ENCODE peak calls at places on chromosome 10, in seven cellular contexts. F, N, V, L, Z, B and A are unnamed samples.

GRCh38 chr10:96377816-96378294 is 19.1 kb upstream of the OPALIN start:
- DNase-seq in Z (no peak), L (no peak), F (no peak), B (no peak), V (no peak), N (no peak), A (no peak)

GRCh38 chr10:110426294-110427153 is 71.2 kb upstream of the DUSP5 start:
- DNase-seq in L (no peak), B (no peak), N (no peak), V (no peak), F (no peak), Z (peak; percentile 99), A (peak; percentile 77)

GRCh38 chr10:49272251-49273081 is 26.5 kb upstream of the C10orf71 start:
- DNase-seq in V (no peak), Z (no peak), F (peak; percentile 18), B (no peak), N (no peak), L (no peak), A (peak; percentile 26)

GRCh38 chr10:101453791-101454718 is 100.1 kb downstream of the BTRC start:
- DNase-seq in Z (no peak), V (peak; percentile 16), F (no peak), N (no peak), L (no peak), B (no peak), A (no peak)

GRCh38 chr10:23558361-23558799 is 119.5 kb downstream of the OTUD1 start:
- DNase-seq in L (no peak), V (peak; percentile 25), F (no peak), B (no peak), Z (no peak), N (peak; percentile 11), A (peak; percentile 14)

GRCh38 chr10:10819206-10819856 is 198.3 kb upstream of the CELF2 start:
- DNase-seq in L (peak; percentile 34), Z (no peak), F (no peak), N (no peak), V (no peak), B (peak; percentile 37), A (no peak)

GRCh38 chr10:97422921-97423420 is 3.0 kb upstream of the PGAM1 start:
- DNase-seq in L (no peak), F (no peak), N (peak; percentile 44), Z (no peak), V (peak; percentile 66), B (no peak), A (peak; percentile 91)

GRCh38 chr10:63627881-63628296 is 106.7 kb downstream of the REEP3 start:
- DNase-seq in B (peak; percentile 82), V (peak; percentile 64), F (no peak), N (no peak), Z (no peak), L (no peak), A (no peak)

GRCh38 chr10:79146611-79147130 is 77.9 kb downstream of the ZMIZ1 start:
- DNase-seq in V (no peak), B (no peak), N (no peak), F (no peak), Z (peak; percentile 83), L (no peak), A (peak; percentile 51)

GRCh38 chr10:5413012-5413938 is 918 bp downstream of the NET1 start:
- DNase-seq in F (peak; percentile 5), B (peak; percentile 65), Z (peak; percentile 41), L (peak; percentile 47), V (peak; percentile 20), N (peak; percentile 58), A (peak; percentile 60)

GRCh38 chr10:34589275-34589674 is 225.8 kb downstream of the PARD3 start:
- DNase-seq in V (no peak), N (no peak), F (no peak), L (no peak), B (no peak), Z (no peak), A (no peak)

GRCh38 chr10:14185501-14186045 is 145.2 kb downstream of the FRMD4A start:
- DNase-seq in Z (peak; percentile 76), N (peak; percentile 86), F (peak; percentile 10), B (no peak), L (peak; percentile 64), V (peak; percentile 22), A (peak; percentile 7)

GRCh38 chr10:119441151-119441821 is 101.2 kb downstream of the RGS10 start:
- DNase-seq in B (no peak), V (no peak), F (no peak), Z (no peak), L (no peak), N (no peak), A (peak; percentile 92)

GRCh38 chr10:33483124-33483794 is 148.8 kb upstream of the NRP1 start:
- DNase-seq in V (no peak), Z (no peak), F (no peak), L (no peak), B (no peak), N (no peak), A (no peak)

GRCh38 chr10:17425584-17426262 is 28.7 kb downstream of the ST8SIA6 start:
- DNase-seq in V (no peak), B (no peak), F (no peak), Z (no peak), N (no peak), L (no peak), A (no peak)

GRCh38 chr10:69674786-69675185 is 44.7 kb downstream of the FAM241B start:
- DNase-seq in Z (no peak), B (no peak), N (no peak), L (no peak), F (no peak), V (no peak), A (no peak)

GRCh38 chr10:106897631-106898161 is 266.8 kb downstream of the SORCS1 start:
- DNase-seq in F (no peak), N (no peak), B (no peak), V (no peak), L (no peak), Z (no peak), A (no peak)

GRCh38 chr10:75851946-75852345 is 420.5 kb downstream of the LRMDA start:
- DNase-seq in V (no peak), F (no peak), Z (no peak), L (no peak), B (no peak), N (no peak), A (no peak)

GRCh38 chr10:122847782-122848604 is 2.3 kb upstream of the CUZD1 start:
- DNase-seq in F (no peak), L (no peak), V (no peak), N (no peak), Z (no peak), B (peak; percentile 82), A (no peak)

GRCh38 chr10:82402901-82403300 is 527.9 kb downstream of the NRG3 start:
- DNase-seq in V (no peak), N (no peak), L (no peak), Z (no peak), F (no peak), B (no peak), A (peak; percentile 78)

GRCh38 chr10:103653581-103654020 is 160.1 kb downstream of the NEURL1 start:
- DNase-seq in V (peak; percentile 44), F (no peak), B (no peak), L (no peak), Z (no peak), N (peak; percentile 39), A (no peak)

GRCh38 chr10:88386878-88387773 is 196.0 kb downstream of the RNLS start:
- DNase-seq in N (peak; percentile 60), F (peak; percentile 4), V (no peak), Z (peak; percentile 91), B (peak; percentile 100), L (peak; percentile 76), A (peak; percentile 42)

GRCh38 chr10:129365767-129366400 is 101.2 kb upstream of the MGMT start:
- DNase-seq in Z (peak; percentile 60), N (peak; percentile 8), B (no peak), L (no peak), V (no peak), F (no peak), A (no peak)

GRCh38 chr10:5595591-5596590 is 70.5 kb downstream of the ASB13 start:
- DNase-seq in B (peak; percentile 26), N (peak; percentile 91), F (no peak), L (no peak), Z (peak; percentile 53), V (peak; percentile 89), A (peak; percentile 92)

GRCh38 chr10:126634915-126635314 is 35.6 kb downstream of the C10orf90 start:
- DNase-seq in L (no peak), V (peak; percentile 94), Z (no peak), F (no peak), N (peak; percentile 44), B (no peak), A (peak; percentile 26)

GRCh38 chr10:1268856-1269255 is 212.7 kb downstream of the WDR37 start:
- DNase-seq in Z (no peak), L (no peak), V (no peak), N (no peak), F (no peak), B (peak; percentile 79), A (no peak)

GRCh38 chr10:3554121-3554522 is 230.9 kb downstream of the KLF6 start:
- DNase-seq in N (no peak), Z (no peak), V (no peak), B (peak; percentile 91), F (no peak), L (no peak), A (no peak)